ENCODE peak calls at places on chromosomes 1 and 21, in eight cellular contexts. One of them, this sample, is unnamed.

GRCh38 chr1:175287377-175287776 is 94.8 kb upstream of the KIAA0040 start:
- DNase-seq in uterus: no peak
- DNase-seq in SK-N-SH: no peak
- DNase-seq in effector memory CD4-positive, alpha-beta T cell: no peak
- DNase-seq in endothelial cell of umbilical vein: no peak
- DNase-seq in ovary: no peak
- DNase-seq in thyroid gland: no peak
- DNase-seq in cardiac muscle cell: no peak
- DNase-seq in this sample: no peak

GRCh38 chr1:63134501-63135173 is 187.7 kb upstream of the FOXD3 start:
- DNase-seq in effector memory CD4-positive, alpha-beta T cell: no peak
- DNase-seq in thyroid gland: no peak
- DNase-seq in cardiac muscle cell: no peak
- DNase-seq in endothelial cell of umbilical vein: no peak
- DNase-seq in uterus: no peak
- DNase-seq in SK-N-SH: no peak
- DNase-seq in ovary: no peak
- DNase-seq in this sample: no peak

GRCh38 chr1:8525291-8526275 is 207.7 kb downstream of the SLC45A1 start:
- DNase-seq in ovary: peak
- DNase-seq in cardiac muscle cell: peak
- DNase-seq in endothelial cell of umbilical vein: peak
- DNase-seq in SK-N-SH: peak
- DNase-seq in effector memory CD4-positive, alpha-beta T cell: peak
- DNase-seq in thyroid gland: peak
- DNase-seq in uterus: peak
- DNase-seq in this sample: peak

GRCh38 chr1:19597463-19598309 is 46.4 kb upstream of the NBL1 start:
- DNase-seq in effector memory CD4-positive, alpha-beta T cell: no peak
- DNase-seq in thyroid gland: no peak
- DNase-seq in SK-N-SH: no peak
- DNase-seq in ovary: no peak
- DNase-seq in uterus: no peak
- DNase-seq in cardiac muscle cell: peak
- DNase-seq in endothelial cell of umbilical vein: peak
- DNase-seq in this sample: no peak

GRCh38 chr1:114505148-114505561 is 5.8 kb downstream of the TRIM33 start:
- DNase-seq in uterus: no peak
- DNase-seq in cardiac muscle cell: no peak
- DNase-seq in thyroid gland: no peak
- DNase-seq in effector memory CD4-positive, alpha-beta T cell: no peak
- DNase-seq in endothelial cell of umbilical vein: no peak
- DNase-seq in SK-N-SH: no peak
- DNase-seq in ovary: no peak
- DNase-seq in this sample: no peak

GRCh38 chr21:41283211-41283818 is 33.3 kb upstream of the FAM3B start:
- DNase-seq in endothelial cell of umbilical vein: peak
- DNase-seq in cardiac muscle cell: peak
- DNase-seq in SK-N-SH: peak
- DNase-seq in thyroid gland: peak
- DNase-seq in ovary: no peak
- DNase-seq in uterus: peak
- DNase-seq in effector memory CD4-positive, alpha-beta T cell: peak
- DNase-seq in this sample: peak

GRCh38 chr21:17554619-17555472 is 42.0 kb downstream of the CXADR start:
- DNase-seq in uterus: no peak
- DNase-seq in thyroid gland: no peak
- DNase-seq in effector memory CD4-positive, alpha-beta T cell: no peak
- DNase-seq in SK-N-SH: peak
- DNase-seq in ovary: no peak
- DNase-seq in endothelial cell of umbilical vein: peak
- DNase-seq in cardiac muscle cell: no peak
- DNase-seq in this sample: no peak

GRCh38 chr1:6246497-6247295 is 2.7 kb downstream of the HES3 start:
- DNase-seq in effector memory CD4-positive, alpha-beta T cell: peak
- DNase-seq in endothelial cell of umbilical vein: peak
- DNase-seq in thyroid gland: peak
- DNase-seq in uterus: peak
- DNase-seq in cardiac muscle cell: peak
- DNase-seq in SK-N-SH: peak
- DNase-seq in ovary: peak
- DNase-seq in this sample: peak

GRCh38 chr1:27007909-27008582 is 4.6 kb downstream of the TENT5B start:
- DNase-seq in SK-N-SH: no peak
- DNase-seq in effector memory CD4-positive, alpha-beta T cell: no peak
- DNase-seq in cardiac muscle cell: no peak
- DNase-seq in uterus: no peak
- DNase-seq in thyroid gland: peak
- DNase-seq in endothelial cell of umbilical vein: no peak
- DNase-seq in ovary: no peak
- DNase-seq in this sample: no peak

GRCh38 chr1:228370439-228370940 is 36.1 kb downstream of the TRIM11 start:
- DNase-seq in ovary: no peak
- DNase-seq in thyroid gland: no peak
- DNase-seq in uterus: no peak
- DNase-seq in endothelial cell of umbilical vein: no peak
- DNase-seq in SK-N-SH: no peak
- DNase-seq in effector memory CD4-positive, alpha-beta T cell: no peak
- DNase-seq in cardiac muscle cell: no peak
- DNase-seq in this sample: no peak

GRCh38 chr1:204084247-204084772 is 11.4 kb downstream of the SOX13 start:
- DNase-seq in SK-N-SH: no peak
- DNase-seq in uterus: no peak
- DNase-seq in thyroid gland: peak
- DNase-seq in cardiac muscle cell: no peak
- DNase-seq in ovary: no peak
- DNase-seq in endothelial cell of umbilical vein: no peak
- DNase-seq in effector memory CD4-positive, alpha-beta T cell: no peak
- DNase-seq in this sample: no peak

GRCh38 chr1:114454539-114454938 is 56.5 kb downstream of the TRIM33 start:
- DNase-seq in effector memory CD4-positive, alpha-beta T cell: no peak
- DNase-seq in ovary: no peak
- DNase-seq in uterus: no peak
- DNase-seq in SK-N-SH: no peak
- DNase-seq in endothelial cell of umbilical vein: no peak
- DNase-seq in cardiac muscle cell: no peak
- DNase-seq in thyroid gland: peak
- DNase-seq in this sample: no peak

GRCh38 chr1:37673920-37674319 is 18.4 kb upstream of the CDCA8 start:
- DNase-seq in SK-N-SH: no peak
- DNase-seq in uterus: no peak
- DNase-seq in endothelial cell of umbilical vein: no peak
- DNase-seq in thyroid gland: no peak
- DNase-seq in cardiac muscle cell: no peak
- DNase-seq in effector memory CD4-positive, alpha-beta T cell: peak
- DNase-seq in ovary: no peak
- DNase-seq in this sample: peak

GRCh38 chr1:212152308-212152693 is 116.8 kb downstream of the DTL start:
- DNase-seq in cardiac muscle cell: peak
- DNase-seq in effector memory CD4-positive, alpha-beta T cell: no peak
- DNase-seq in ovary: no peak
- DNase-seq in thyroid gland: no peak
- DNase-seq in SK-N-SH: no peak
- DNase-seq in endothelial cell of umbilical vein: peak
- DNase-seq in uterus: no peak
- DNase-seq in this sample: no peak

GRCh38 chr1:184974086-184974836 is at the start of gene NIBAN1:
- DNase-seq in SK-N-SH: peak
- DNase-seq in cardiac muscle cell: peak
- DNase-seq in effector memory CD4-positive, alpha-beta T cell: peak
- DNase-seq in ovary: peak
- DNase-seq in thyroid gland: peak
- DNase-seq in endothelial cell of umbilical vein: peak
- DNase-seq in uterus: peak
- DNase-seq in this sample: peak
- H3K27ac ChIP-seq in SK-N-SH: peak
- H3K27ac ChIP-seq in cardiac muscle cell: no peak
- H3K27ac ChIP-seq in effector memory CD4-positive, alpha-beta T cell: peak
- H3K27ac ChIP-seq in ovary: peak
- H3K27ac ChIP-seq in thyroid gland: peak
- H3K27ac ChIP-seq in endothelial cell of umbilical vein: no peak
- H3K27ac ChIP-seq in uterus: peak
- H3K27ac ChIP-seq in this sample: no peak

DNA sequence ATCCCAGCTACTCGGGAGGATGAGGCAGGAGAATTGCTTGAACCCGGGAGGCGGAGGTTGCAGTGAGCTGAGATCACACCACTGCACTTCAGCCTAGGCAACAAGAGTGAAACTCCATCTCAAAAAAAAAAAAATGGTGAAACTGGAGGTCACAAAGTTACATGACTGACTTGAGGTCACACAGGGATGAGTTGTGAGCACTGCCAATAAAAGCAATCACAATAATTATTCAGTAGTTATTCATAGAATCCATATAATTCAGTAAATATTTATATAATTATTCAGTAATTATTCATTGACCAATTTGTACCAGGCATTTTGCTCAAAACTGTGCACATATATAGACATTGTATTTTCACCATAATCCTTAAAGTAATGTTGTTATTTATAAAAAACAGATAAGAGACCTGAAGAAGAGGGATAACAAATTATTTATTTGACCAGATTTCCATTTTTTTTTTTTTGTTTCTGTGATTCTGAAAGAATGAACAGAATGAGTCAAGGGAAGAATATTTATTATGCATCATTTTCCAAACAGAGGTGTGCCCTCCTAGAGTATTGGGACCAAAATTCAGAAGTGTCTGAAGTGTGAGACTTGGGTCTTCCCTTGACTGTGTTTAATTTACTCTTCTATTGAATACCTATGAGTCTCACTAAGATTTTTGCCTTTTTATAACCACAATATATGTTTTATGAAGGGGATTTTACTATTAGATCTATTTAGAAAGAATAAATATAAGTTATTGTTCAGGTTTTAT is 43.0 kb downstream of the PRKAB2 start:
- DNase-seq in SK-N-SH: no peak
- DNase-seq in ovary: no peak
- DNase-seq in cardiac muscle cell: no peak
- DNase-seq in effector memory CD4-positive, alpha-beta T cell: no peak
- DNase-seq in endothelial cell of umbilical vein: no peak
- DNase-seq in uterus: no peak
- DNase-seq in thyroid gland: no peak
- DNase-seq in this sample: no peak
- H3K4me3 ChIP-seq in SK-N-SH: no peak
- H3K4me3 ChIP-seq in ovary: no peak
- H3K4me3 ChIP-seq in cardiac muscle cell: no peak
- H3K4me3 ChIP-seq in effector memory CD4-positive, alpha-beta T cell: no peak
- H3K4me3 ChIP-seq in endothelial cell of umbilical vein: no peak
- H3K4me3 ChIP-seq in uterus: no peak
- H3K4me3 ChIP-seq in thyroid gland: no peak
- H3K4me3 ChIP-seq in this sample: no peak

DNA sequence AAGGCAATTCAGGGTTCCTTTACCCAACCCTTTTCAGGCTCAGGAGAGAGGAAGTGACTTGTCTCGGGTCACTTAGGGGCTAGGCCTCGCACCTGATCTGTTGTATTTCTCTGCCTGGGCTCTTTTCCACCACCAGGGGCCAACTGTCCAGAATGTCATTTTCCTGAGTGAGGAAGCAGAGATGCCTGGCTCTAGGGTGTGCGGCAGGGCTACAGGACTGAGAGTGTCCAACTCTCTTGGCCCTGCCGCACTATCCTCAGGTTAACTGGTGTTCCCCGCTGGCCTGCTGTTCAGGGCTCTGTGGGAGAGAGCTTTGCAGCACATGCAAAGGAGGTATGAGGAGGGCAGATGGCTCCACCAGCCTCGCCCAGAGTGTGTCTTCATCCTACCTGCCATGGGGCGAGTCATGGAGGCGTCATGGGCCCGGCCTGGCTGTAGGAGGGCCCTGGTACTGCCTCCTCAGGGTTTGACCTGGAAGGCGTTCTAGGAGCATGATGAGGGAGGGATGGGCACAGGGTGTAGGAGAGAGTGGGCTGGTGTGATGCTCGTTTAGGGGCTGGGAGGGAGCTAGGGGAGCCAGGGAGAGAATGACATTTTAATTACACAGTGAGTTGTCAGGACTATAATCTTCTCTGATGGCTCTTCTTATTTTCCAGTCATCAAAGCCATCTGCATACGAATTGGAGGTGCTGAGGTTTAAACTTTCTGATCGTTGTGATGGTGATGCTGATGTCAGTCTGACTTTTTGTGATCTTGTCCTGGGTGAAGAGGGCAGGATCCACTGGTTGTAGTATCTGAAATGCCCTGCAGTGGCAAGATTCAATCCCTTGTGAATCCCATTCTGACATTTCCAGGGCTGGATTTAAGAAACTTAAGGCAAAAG is 128.4 kb downstream of the NOS1AP start:
- DNase-seq in cardiac muscle cell: no peak
- DNase-seq in ovary: no peak
- DNase-seq in SK-N-SH: no peak
- DNase-seq in uterus: no peak
- DNase-seq in endothelial cell of umbilical vein: no peak
- DNase-seq in effector memory CD4-positive, alpha-beta T cell: no peak
- DNase-seq in thyroid gland: no peak
- DNase-seq in this sample: no peak
- H3K27ac ChIP-seq in cardiac muscle cell: peak
- H3K27ac ChIP-seq in ovary: no peak
- H3K27ac ChIP-seq in SK-N-SH: no peak
- H3K27ac ChIP-seq in uterus: no peak
- H3K27ac ChIP-seq in endothelial cell of umbilical vein: no peak
- H3K27ac ChIP-seq in effector memory CD4-positive, alpha-beta T cell: no peak
- H3K27ac ChIP-seq in thyroid gland: no peak
- H3K27ac ChIP-seq in this sample: no peak

DNA sequence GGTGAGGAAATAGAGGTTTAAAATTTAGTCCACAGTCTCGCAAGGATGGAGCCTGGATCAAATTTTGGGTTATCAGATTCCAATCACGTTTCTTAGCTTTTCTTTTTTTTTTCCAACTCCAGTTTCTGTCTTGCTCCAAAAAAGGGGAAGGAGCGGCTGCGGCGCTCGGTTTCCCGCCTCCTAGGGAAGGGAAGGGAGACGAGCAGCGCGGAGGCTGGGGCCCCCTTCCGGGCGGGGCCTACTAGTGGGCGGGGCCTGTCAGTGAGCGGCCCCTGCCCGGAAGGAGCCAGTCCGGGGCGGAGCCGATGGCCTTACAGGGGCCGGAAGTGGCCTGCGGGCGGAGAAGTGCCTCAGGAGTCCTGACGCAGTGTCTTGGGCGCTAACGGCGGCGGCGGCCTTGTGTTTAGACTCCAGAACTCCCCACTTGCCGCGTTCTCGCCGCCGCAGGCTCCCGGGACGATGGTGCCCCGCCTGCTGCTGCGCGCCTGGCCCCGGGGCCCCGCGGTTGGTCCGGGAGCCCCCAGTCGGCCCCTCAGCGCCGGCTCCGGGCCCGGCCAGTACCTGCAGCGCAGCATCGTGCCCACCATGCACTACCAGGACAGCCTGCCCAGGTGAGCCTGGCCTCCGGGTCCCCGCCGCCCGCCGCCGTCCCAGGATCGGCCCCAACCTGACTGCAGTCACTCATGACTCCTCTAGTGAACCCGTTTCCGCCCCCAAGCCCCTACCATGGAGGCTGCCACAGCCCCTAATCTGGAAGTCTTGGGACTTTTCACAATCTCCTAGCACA is at the start of gene CPT2:
- DNase-seq in thyroid gland: peak
- DNase-seq in ovary: peak
- DNase-seq in uterus: peak
- DNase-seq in cardiac muscle cell: peak
- DNase-seq in endothelial cell of umbilical vein: peak
- DNase-seq in effector memory CD4-positive, alpha-beta T cell: peak
- DNase-seq in SK-N-SH: peak
- DNase-seq in this sample: peak
- H3K4me3 ChIP-seq in thyroid gland: peak
- H3K4me3 ChIP-seq in ovary: peak
- H3K4me3 ChIP-seq in uterus: peak
- H3K4me3 ChIP-seq in cardiac muscle cell: peak
- H3K4me3 ChIP-seq in endothelial cell of umbilical vein: peak
- H3K4me3 ChIP-seq in effector memory CD4-positive, alpha-beta T cell: peak
- H3K4me3 ChIP-seq in SK-N-SH: peak
- H3K4me3 ChIP-seq in this sample: peak